ENCODE peak calls at places on chromosomes 16 and 17, in five cellular contexts. M, F, K, O and Z are unnamed samples.

GRCh38 chr17:51165680-51166197 is 472 bp upstream of the NME2 start:
- DNase-seq in M (no peak), F (no peak), K (no peak), O (no peak), Z (no peak)

GRCh38 chr16:25626172-25626571 is 65.6 kb upstream of the HS3ST4 start:
- DNase-seq in M (no peak), F (no peak), K (no peak), O (no peak), Z (no peak)

GRCh38 chr17:4001048-4001590 is 36.9 kb upstream of the ATP2A3 start:
- DNase-seq in M (no peak), F (no peak), K (no peak), O (no peak), Z (peak; percentile 9)

GRCh38 chr16:67549240-67549639 is 13.1 kb upstream of the CTCF start:
- DNase-seq in M (no peak), F (no peak), K (no peak), O (peak; percentile 10), Z (no peak)

GRCh38 chr17:17398928-17399926 is 77.6 kb upstream of the MED9 start:
- DNase-seq in M (no peak), F (no peak), K (no peak), O (no peak), Z (no peak)

GRCh38 chr16:7703661-7704060 is 371.0 kb downstream of the RBFOX1 start:
- DNase-seq in M (no peak), F (no peak), K (no peak), O (no peak), Z (no peak)

GRCh38 chr17:72422505-72423285 is 301.9 kb downstream of the SOX9 start:
- DNase-seq in M (peak; percentile 16), F (peak; percentile 6), K (peak; percentile 21), O (no peak), Z (peak; percentile 86)

GRCh38 chr16:72554935-72555334 is 383.0 kb upstream of the PMFBP1 start:
- DNase-seq in M (no peak), F (no peak), K (no peak), O (no peak), Z (no peak)

GRCh38 chr17:52154466-52154865 is 4.0 kb downstream of the CA10 start:
- DNase-seq in M (no peak), F (no peak), K (no peak), O (no peak), Z (no peak)

GRCh38 chr17:72952641-72953313 is 139.7 kb downstream of the SLC39A11 start:
- DNase-seq in M (no peak), F (no peak), K (peak; percentile 10), O (no peak), Z (no peak)

GRCh38 chr17:66790476-66791061 is 44.3 kb upstream of the CACNG5 start:
- DNase-seq in M (no peak), F (no peak), K (no peak), O (no peak), Z (no peak)
- H3K27ac ChIP-seq in M (no peak overlapping the region), F (no peak overlapping the region), K (no peak overlapping the region), O (no peak overlapping the region), Z (no peak overlapping the region)

GRCh38 chr17:10116676-10117075 is 81.7 kb downstream of the GAS7 start:
- DNase-seq in M (no peak), F (no peak), K (no peak), O (no peak), Z (no peak)

GRCh38 chr17:10117581-10118001 is 80.8 kb downstream of the GAS7 start:
- DNase-seq in M (no peak), F (no peak), K (no peak), O (peak; percentile 58), Z (no peak)

GRCh38 chr17:10115536-10115932 is 82.9 kb downstream of the GAS7 start:
- DNase-seq in M (no peak), F (no peak), K (no peak), O (no peak), Z (no peak)

GRCh38 chr17:10116267-10116666 is 82.1 kb downstream of the GAS7 start:
- DNase-seq in M (no peak), F (no peak), K (no peak), O (no peak), Z (no peak)

DNA sequence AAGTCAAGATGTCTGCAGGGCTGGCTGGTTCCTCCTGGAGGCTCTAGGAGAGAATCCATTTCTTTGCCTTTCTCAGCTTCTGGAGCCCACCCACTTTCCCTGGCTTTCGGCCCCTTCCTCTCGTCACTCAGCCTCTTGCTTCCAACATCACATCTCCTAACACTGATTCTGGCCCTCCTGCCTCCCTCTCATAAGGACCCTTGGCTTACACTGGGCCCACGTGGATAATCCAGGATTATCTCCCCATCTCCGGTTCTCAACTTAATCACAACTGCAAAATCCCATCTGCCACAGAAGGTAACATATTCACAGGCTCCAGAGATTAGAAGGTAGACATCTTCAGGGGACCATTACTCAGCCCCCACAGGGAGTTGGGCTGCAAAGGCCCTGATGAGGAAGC is 81.3 kb downstream of the GAS7 start:
- DNase-seq in M (no peak), F (no peak), K (no peak), O (no peak), Z (no peak)
- H3K4me1 ChIP-seq in M (no peaks in the 10 kb centered on the region), F (no peaks in the 10 kb centered on the region), K (peaks cover 11% of the 10 kb centered on the region), O (peaks cover 72% of the 10 kb centered on the region), Z (no peaks in the 10 kb centered on the region)

DNA sequence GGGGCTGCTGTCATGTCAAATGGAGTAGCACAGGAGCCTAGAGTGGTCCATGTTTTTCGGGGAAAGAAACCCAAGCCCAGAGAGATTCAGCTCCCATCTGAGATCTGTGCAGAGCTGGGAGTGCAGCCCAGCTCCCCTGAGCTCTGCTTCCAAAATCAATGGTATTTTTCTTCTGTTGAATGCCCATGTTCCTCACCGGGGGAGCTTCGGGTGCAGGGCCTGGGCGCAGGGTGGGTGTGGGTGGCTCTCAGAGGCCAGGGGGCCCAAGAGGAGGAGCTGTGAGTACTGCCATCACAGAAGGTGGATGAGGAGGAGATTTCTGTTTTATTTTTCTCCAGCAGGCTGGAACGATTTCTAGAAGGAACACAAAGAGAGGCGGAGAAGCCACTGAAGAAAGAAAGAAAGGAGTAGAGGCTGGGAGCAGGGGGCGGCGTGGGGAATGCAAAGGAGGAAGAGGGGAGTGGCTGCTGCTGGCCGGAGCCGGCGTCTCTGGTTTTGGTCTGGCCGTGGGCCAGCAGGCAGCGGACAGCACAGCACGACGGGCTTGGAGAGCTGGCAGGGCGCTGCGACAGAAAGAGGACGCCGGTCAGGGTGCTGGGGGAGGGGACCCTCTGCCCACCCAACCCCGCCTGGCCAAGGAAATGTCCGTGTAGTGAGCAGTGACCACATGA is 76.2 kb upstream of the KSR1 start:
- DNase-seq in M (no peak), F (peak; percentile 73), K (no peak), O (peak; percentile 77), Z (peak; percentile 89)
- H3K4me3 ChIP-seq in M (no peak overlapping the region), F (no peak overlapping the region), K (no peak overlapping the region), O (peak overlapping the region; percentile 40), Z (no peak overlapping the region)

GRCh38 chr16:30697264-30698138 is 1.5 kb upstream of the SRCAP start:
- DNase-seq in M (no peak), F (no peak), K (peak; percentile 97), O (no peak), Z (no peak)
- H3K27ac ChIP-seq in M (peak overlapping the region; percentile 99), F (peak overlapping the region; percentile 94), K (peak overlapping the region; percentile 100), O (peak overlapping the region; percentile 100), Z (peak overlapping the region; percentile 73)

GRCh38 chr16:89482087-89482823 is 8.1 kb downstream of the ANKRD11 start:
- DNase-seq in M (no peak), F (no peak), K (no peak), O (no peak), Z (no peak)
- H3K4me1 ChIP-seq in M (peaks cover 99% of the 10 kb centered on the region), F (no peaks in the 10 kb centered on the region), K (peaks cover 43% of the 10 kb centered on the region), O (peaks cover 99% of the 10 kb centered on the region), Z (peaks cover 6% of the 10 kb centered on the region)

DNA sequence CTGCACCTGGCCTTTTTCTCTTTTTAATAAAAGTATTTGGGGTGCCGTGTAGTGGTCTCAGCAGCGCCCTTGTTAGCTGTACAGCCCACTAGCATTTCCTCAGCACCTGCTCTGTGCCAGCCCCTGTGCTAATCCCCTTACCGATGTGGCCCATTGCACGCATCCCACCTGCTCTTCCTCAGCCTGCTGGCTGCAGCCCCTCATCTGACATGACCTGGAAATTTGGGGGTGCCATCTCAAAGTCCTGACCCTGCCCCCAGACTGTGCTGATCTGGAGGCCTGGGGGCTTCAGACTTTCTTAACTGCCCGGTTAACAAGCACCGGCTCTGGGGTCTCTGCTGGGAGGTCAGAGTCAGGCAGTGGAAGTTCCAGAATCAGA is 10.4 kb downstream of the GPRC5C start:
- DNase-seq in M (no peak), F (no peak), K (no peak), O (no peak), Z (no peak)
- H3K4me3 ChIP-seq in M (no peak overlapping the region), F (no peak overlapping the region), K (no peak overlapping the region), O (peak overlapping the region; percentile 40), Z (no peak overlapping the region)

DNA sequence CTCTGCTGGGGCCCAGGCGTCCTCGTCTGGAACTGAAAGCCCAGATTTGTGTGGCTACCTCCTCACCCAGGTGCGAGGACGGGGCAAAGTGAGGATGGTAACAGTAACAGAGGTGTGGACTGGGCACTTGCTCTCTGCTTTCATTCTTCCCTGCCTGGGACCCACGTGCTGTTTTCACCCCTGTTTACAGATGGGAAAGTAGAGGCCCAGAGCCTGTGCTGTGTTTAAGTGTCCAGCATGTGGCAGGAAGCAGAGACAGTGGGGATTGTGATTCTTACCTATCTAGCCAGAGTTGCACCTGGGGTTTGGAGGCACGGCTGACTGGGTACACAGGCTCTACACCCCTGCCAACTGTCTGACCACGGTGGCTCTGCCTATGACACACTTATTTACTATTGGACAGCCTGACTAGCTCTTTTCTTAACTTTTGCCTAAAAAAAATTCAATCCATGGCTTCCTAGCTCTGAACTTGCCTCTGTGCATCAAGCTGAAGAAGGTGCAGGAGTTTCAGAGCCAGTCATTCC is 155.4 kb downstream of the CLEC16A start:
- DNase-seq in M (peak; percentile 45), F (no peak), K (no peak), O (no peak), Z (no peak)
- H3K27ac ChIP-seq in M (no peak overlapping the region), F (peak overlapping the region; percentile 63), K (peak overlapping the region; percentile 74), O (peak overlapping the region; percentile 24), Z (no peak overlapping the region)